ENCODE peak calls at places on chromosomes 2 and 18, in four cellular contexts. P is NT2/D1, A is astrocyte, C is DND-41. X is an unnamed sample.

GRCh38 chr2:170221317-170222288 is 43.7 kb downstream of the MYO3B start:
- DNase-seq in C (no peak), P (no peak), A (peak; percentile 31), X (no peak)

GRCh38 chr2:225429718-225430117 is 30.2 kb downstream of the NYAP2 start:
- DNase-seq in C (no peak), A (peak; percentile 16), P (no peak), X (no peak)

GRCh38 chr18:74963820-74964446 is 245.0 kb downstream of the PTGR3 start:
- DNase-seq in P (peak; percentile 30), A (peak; percentile 18), C (no peak), X (no peak)

GRCh38 chr2:128425216-128425615 is 106.5 kb upstream of the HS6ST1 start:
- DNase-seq in P (no peak), A (no peak), C (no peak), X (no peak)

GRCh38 chr2:63326473-63326872 is 261.8 kb downstream of the WDPCP start:
- DNase-seq in A (no peak), C (no peak), P (no peak), X (no peak)

GRCh38 chr2:230011617-230012016 is 57.1 kb downstream of the SLC16A14 start:
- DNase-seq in C (no peak), A (peak; percentile 44), P (no peak), X (no peak)

GRCh38 chr18:77220726-77221125 is 28.9 kb upstream of the GALR1 start:
- DNase-seq in C (no peak), P (no peak), A (no peak), X (no peak)

GRCh38 chr18:46502444-46502843 is 154.6 kb downstream of the LOXHD1 start:
- DNase-seq in C (peak; percentile 60), A (no peak), P (peak; percentile 30), X (no peak)

GRCh38 chr2:137975280-137976271 is 11.3 kb downstream of the HNMT start:
- DNase-seq in P (no peak), A (no peak), C (no peak), X (no peak)

GRCh38 chr2:46122318-46122970 is 174.8 kb upstream of the EPAS1 start:
- DNase-seq in P (no peak), A (no peak), C (no peak), X (no peak)

GRCh38 chr2:42342061-42342794 is 18.8 kb downstream of the COX7A2L start:
- DNase-seq in A (peak; percentile 89), P (no peak), C (peak; percentile 57), X (no peak)

GRCh38 chr2:219973136-219973535 is 345.7 kb downstream of the SLC4A3 start:
- DNase-seq in P (no peak), C (no peak), A (peak; percentile 74), X (no peak)

GRCh38 chr2:10086950-10087349 is 6.7 kb upstream of the CYS1 start:
- DNase-seq in A (no peak), C (no peak), P (no peak), X (no peak)

GRCh38 chr2:112706170-112706664 is 14.6 kb upstream of the NT5DC4 start:
- DNase-seq in A (peak; percentile 96), C (peak; percentile 86), P (no peak), X (no peak)

GRCh38 chr2:179410552-179411356 is 146.1 kb upstream of the SESTD1 start:
- DNase-seq in A (peak; percentile 30), C (peak; percentile 40), P (peak; percentile 68), X (no peak)

GRCh38 chr18:11909081-11909410 is 929 bp upstream of the MPPE1 start:
- DNase-seq in C (no peak), P (no peak), A (no peak), X (no peak)

GRCh38 chr2:2229898-2230817 is 100.9 kb downstream of the MYT1L start:
- DNase-seq in A (no peak), P (no peak), C (no peak), X (no peak)

GRCh38 chr18:23151414-23152099 is 16.3 kb downstream of the CABLES1 start:
- DNase-seq in P (no peak), A (no peak), C (no peak), X (no peak)

GRCh38 chr2:240565267-240566202 is 2.7 kb upstream of the RNPEPL1 start:
- DNase-seq in A (peak; percentile 54), P (no peak), C (peak; percentile 92), X (peak; percentile 96)

GRCh38 chr2:219464286-219465032 is 29.8 kb downstream of the SPEG start:
- DNase-seq in A (no peak), P (no peak), C (no peak), X (peak; percentile 45)

DNA sequence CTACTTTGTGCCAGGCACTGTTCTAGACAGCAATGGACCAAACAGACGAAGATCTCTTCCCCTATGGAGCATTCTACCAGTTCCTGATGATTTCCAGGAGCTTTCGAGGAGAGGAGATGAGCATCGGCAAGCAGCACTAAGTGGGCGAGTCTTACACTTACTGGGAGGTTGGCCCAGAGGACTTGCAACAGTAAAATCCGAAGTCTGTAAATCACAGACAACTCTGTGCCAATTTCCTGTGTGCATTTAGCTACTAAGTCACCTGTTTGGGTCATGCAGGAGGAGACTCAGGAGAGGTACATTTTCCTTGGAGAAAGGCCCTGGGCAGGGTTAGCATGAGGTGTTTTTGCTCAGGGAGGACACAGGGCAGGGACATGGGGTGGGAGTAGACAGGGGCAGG is 58.9 kb downstream of the TRPM8 start:
- DNase-seq in C (no peak), P (no peak), A (no peak), X (no peak)
- H3K4me1 ChIP-seq in C (no peaks in the 10 kb centered on the region), P (peaks cover 5% of the 10 kb centered on the region), A (peaks cover 30% of the 10 kb centered on the region), X (no peaks in the 10 kb centered on the region)

GRCh38 chr2:26561918-26562810 is 79.0 kb downstream of the CIB4 start:
- DNase-seq in P (no peak), A (peak; percentile 2), C (peak; percentile 51), X (peak; percentile 89)
- H3K4me3 ChIP-seq in P (no peak overlapping the region), A (peak overlapping the region; percentile 50), C (peak overlapping the region; percentile 39), X (peak overlapping the region; percentile 48)

DNA sequence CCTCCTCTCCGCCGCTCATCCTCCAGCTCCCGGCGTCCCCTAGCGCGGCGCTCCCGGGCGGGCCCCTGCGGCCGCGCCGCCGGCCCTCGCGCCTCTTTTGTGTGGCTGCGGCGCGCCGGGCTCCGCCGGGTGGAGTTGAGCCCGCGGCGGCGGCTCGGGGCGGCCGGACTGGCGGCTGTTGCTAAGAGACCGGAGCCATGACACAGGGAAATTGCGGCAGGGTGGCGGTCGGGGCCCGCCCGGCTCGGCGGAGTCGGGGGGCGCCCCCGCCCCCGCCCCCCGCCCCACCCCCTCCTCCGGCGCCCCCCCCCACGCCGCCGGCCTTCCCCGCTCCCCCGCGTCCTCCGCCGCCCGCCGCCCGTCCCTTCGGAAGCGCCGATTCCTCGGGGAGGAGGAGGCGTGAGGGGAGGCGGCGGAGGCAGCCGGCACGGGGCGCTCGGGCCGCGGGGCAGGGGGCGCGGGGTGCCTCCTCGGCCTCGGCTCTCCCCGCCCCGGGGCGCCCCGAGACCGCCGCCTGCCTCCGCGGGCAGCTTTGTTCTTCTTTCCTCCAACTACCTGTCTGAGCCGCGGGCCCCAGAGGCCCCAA is at the start of gene TMEM200C:
- DNase-seq in P (no peak), A (peak; percentile 17), C (no peak), X (peak; percentile 69)
- H3K9ac ChIP-seq in P (peak within 1 kb of the TSS; percentile 83), A (peak within 1 kb of the TSS; percentile 83), C (no peak within 1 kb of the TSS), X (no peak within 1 kb of the TSS)

DNA sequence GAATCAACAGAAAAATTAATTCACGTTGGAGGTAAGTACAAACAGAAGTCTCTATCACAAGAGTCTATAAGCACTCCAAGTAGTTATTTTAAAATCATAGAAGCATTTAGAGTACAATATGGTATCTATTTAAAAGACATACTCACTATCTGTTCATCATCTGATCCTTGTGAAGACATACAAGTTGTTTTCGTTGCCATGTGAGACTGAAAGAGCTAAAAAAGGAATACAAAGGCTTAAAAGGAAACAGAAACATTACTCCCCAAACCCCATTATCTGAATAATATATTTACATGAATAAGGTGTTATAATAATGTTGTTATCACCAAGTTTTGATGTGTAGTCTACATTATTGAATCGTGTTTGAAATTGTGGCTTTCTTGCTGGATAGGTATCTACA is 20.9 kb downstream of the SEPTIN10 start:
- DNase-seq in C (no peak), P (no peak), A (no peak), X (no peak)
- H3K4me1 ChIP-seq in C (no peaks in the 10 kb centered on the region), P (peaks cover 2% of the 10 kb centered on the region), A (no peaks in the 10 kb centered on the region), X (no peaks in the 10 kb centered on the region)

GRCh38 chr2:201118121-201118956 is 2.4 kb downstream of the CFLAR start:
- DNase-seq in A (peak; percentile 72), P (peak; percentile 44), C (peak; percentile 90), X (peak; percentile 97)

GRCh38 chr2:201118957-201119848 is 3.2 kb downstream of the CFLAR start:
- DNase-seq in A (peak; percentile 63), C (peak; percentile 48), P (no peak), X (no peak)

GRCh38 chr2:201120500-201120899 is 4.5 kb downstream of the CFLAR start:
- DNase-seq in P (no peak), C (no peak), A (no peak), X (no peak)

GRCh38 chr2:201126308-201127127 is 10.6 kb downstream of the CFLAR start:
- DNase-seq in A (peak; percentile 59), C (no peak), P (no peak), X (no peak)

GRCh38 chr2:201122276-201122675 is 6.3 kb downstream of the CFLAR start:
- DNase-seq in P (no peak), A (no peak), C (no peak), X (no peak)
- H3K4me3 ChIP-seq in P (no peak overlapping the region), A (no peak overlapping the region), C (no peak overlapping the region), X (peak overlapping the region; percentile 87)